ENCODE peak calls at places on chromosomes 12 and 14, in nine cellular contexts. One of them, this sample, is unnamed.
A peak's percentile ranks its signal among the peaks of the same experiment; 100 is the strongest.

GRCh38 chr14:99581371-99581770 is 22.6 kb downstream of the CCDC85C start:
- DNase-seq in midbrain: peak; percentile 17
- DNase-seq in ELF-1: no peak
- DNase-seq in CD4-positive, CD25-positive, alpha-beta regulatory T cell: no peak
- DNase-seq in RKO: no peak
- DNase-seq in stomach: no peak
- DNase-seq in right atrium auricular region: no peak
- DNase-seq in RCC 7860: no peak
- DNase-seq in HL-60: no peak
- DNase-seq in this sample: no peak

GRCh38 chr12:107580750-107581529 is 104.7 kb upstream of the PWP1 start:
- DNase-seq in CD4-positive, CD25-positive, alpha-beta regulatory T cell: no peak
- DNase-seq in ELF-1: peak; percentile 12
- DNase-seq in HL-60: no peak
- DNase-seq in RCC 7860: no peak
- DNase-seq in stomach: no peak
- DNase-seq in midbrain: no peak
- DNase-seq in RKO: no peak
- DNase-seq in right atrium auricular region: no peak
- DNase-seq in this sample: no peak

GRCh38 chr12:125889742-125890141 is 824.5 kb downstream of the AACS start:
- DNase-seq in ELF-1: no peak
- DNase-seq in right atrium auricular region: no peak
- DNase-seq in midbrain: peak; percentile 20
- DNase-seq in RCC 7860: no peak
- DNase-seq in HL-60: no peak
- DNase-seq in CD4-positive, CD25-positive, alpha-beta regulatory T cell: no peak
- DNase-seq in RKO: no peak
- DNase-seq in stomach: no peak
- DNase-seq in this sample: no peak

GRCh38 chr12:27794818-27795584 is 15.0 kb upstream of the MANSC4 start:
- DNase-seq in CD4-positive, CD25-positive, alpha-beta regulatory T cell: peak; percentile 59
- DNase-seq in right atrium auricular region: no peak
- DNase-seq in HL-60: no peak
- DNase-seq in midbrain: no peak
- DNase-seq in ELF-1: no peak
- DNase-seq in RCC 7860: no peak
- DNase-seq in stomach: no peak
- DNase-seq in RKO: no peak
- DNase-seq in this sample: no peak

GRCh38 chr12:4984971-4985370 is 58.7 kb upstream of the KCNA5 start:
- DNase-seq in right atrium auricular region: no peak
- DNase-seq in RKO: no peak
- DNase-seq in midbrain: no peak
- DNase-seq in CD4-positive, CD25-positive, alpha-beta regulatory T cell: no peak
- DNase-seq in stomach: no peak
- DNase-seq in ELF-1: no peak
- DNase-seq in HL-60: no peak
- DNase-seq in RCC 7860: no peak
- DNase-seq in this sample: no peak

GRCh38 chr12:38138225-38139221 is 178.1 kb upstream of the ALG10B start:
- DNase-seq in ELF-1: peak; percentile 86
- DNase-seq in RKO: peak; percentile 69
- DNase-seq in stomach: peak; percentile 82
- DNase-seq in RCC 7860: peak; percentile 71
- DNase-seq in CD4-positive, CD25-positive, alpha-beta regulatory T cell: peak; percentile 53
- DNase-seq in HL-60: peak; percentile 35
- DNase-seq in midbrain: peak; percentile 84
- DNase-seq in right atrium auricular region: peak; percentile 80
- DNase-seq in this sample: peak; percentile 13

GRCh38 chr14:105989746-105990302 is 463.4 kb downstream of the TMEM121 start:
- DNase-seq in midbrain: no peak
- DNase-seq in ELF-1: no peak
- DNase-seq in right atrium auricular region: no peak
- DNase-seq in RCC 7860: peak; percentile 63
- DNase-seq in stomach: no peak
- DNase-seq in CD4-positive, CD25-positive, alpha-beta regulatory T cell: peak; percentile 30
- DNase-seq in HL-60: no peak
- DNase-seq in RKO: no peak
- DNase-seq in this sample: no peak

GRCh38 chr12:7959278-7960063 is 23.5 kb upstream of the SLC2A3 start:
- DNase-seq in RKO: no peak
- DNase-seq in stomach: no peak
- DNase-seq in RCC 7860: no peak
- DNase-seq in midbrain: no peak
- DNase-seq in right atrium auricular region: no peak
- DNase-seq in ELF-1: peak; percentile 91
- DNase-seq in CD4-positive, CD25-positive, alpha-beta regulatory T cell: peak; percentile 70
- DNase-seq in HL-60: peak; percentile 95
- DNase-seq in this sample: no peak

GRCh38 chr12:43655586-43655985 is 103.0 kb downstream of the PUS7L start:
- DNase-seq in RCC 7860: no peak
- DNase-seq in RKO: no peak
- DNase-seq in stomach: no peak
- DNase-seq in CD4-positive, CD25-positive, alpha-beta regulatory T cell: no peak
- DNase-seq in HL-60: no peak
- DNase-seq in right atrium auricular region: no peak
- DNase-seq in midbrain: no peak
- DNase-seq in ELF-1: no peak
- DNase-seq in this sample: no peak

GRCh38 chr12:109385339-109386078 is 37.8 kb downstream of the MYO1H start:
- DNase-seq in RKO: peak; percentile 65
- DNase-seq in ELF-1: peak; percentile 17
- DNase-seq in CD4-positive, CD25-positive, alpha-beta regulatory T cell: peak; percentile 42
- DNase-seq in RCC 7860: no peak
- DNase-seq in stomach: no peak
- DNase-seq in HL-60: no peak
- DNase-seq in midbrain: peak; percentile 65
- DNase-seq in right atrium auricular region: no peak
- DNase-seq in this sample: no peak

GRCh38 chr12:91999823-92000222 is 145.8 kb downstream of the BTG1 start:
- DNase-seq in HL-60: no peak
- DNase-seq in CD4-positive, CD25-positive, alpha-beta regulatory T cell: no peak
- DNase-seq in RCC 7860: no peak
- DNase-seq in right atrium auricular region: no peak
- DNase-seq in midbrain: no peak
- DNase-seq in RKO: no peak
- DNase-seq in stomach: no peak
- DNase-seq in ELF-1: no peak
- DNase-seq in this sample: no peak

GRCh38 chr14:55130194-55130550 is 1.1 kb downstream of the LGALS3 start:
- DNase-seq in right atrium auricular region: no peak
- DNase-seq in stomach: peak; percentile 44
- DNase-seq in HL-60: no peak
- DNase-seq in RCC 7860: no peak
- DNase-seq in midbrain: no peak
- DNase-seq in CD4-positive, CD25-positive, alpha-beta regulatory T cell: no peak
- DNase-seq in ELF-1: no peak
- DNase-seq in RKO: no peak
- DNase-seq in this sample: no peak

This sample was measured in cerebellar nuclear complex.